ENCODE peak calls at places on chromosomes 4 and X, in eight cellular contexts. One of them, this sample, is unnamed.

GRCh38 chr4:98474408-98474844 is 184.0 kb downstream of the TSPAN5 start:
- DNase-seq in activated CD8-positive, alpha-beta memory T cell treated with anti-CD3 and anti-CD28 coated beads for 4 hours: no peak
- DNase-seq in fibroblast of mammary gland: peak; percentile 89
- DNase-seq in WTC11: no peak
- DNase-seq in posterior cingulate gyrus: no peak
- DNase-seq in smooth muscle cell of the brain vasculature: no peak
- DNase-seq in LoVo: no peak
- DNase-seq in fibroblast of the aortic adventitia: peak; percentile 76
- DNase-seq in this sample: no peak

GRCh38 chr4:123709336-123709735 is 312.7 kb downstream of the SPRY1 start:
- DNase-seq in smooth muscle cell of the brain vasculature: no peak
- DNase-seq in fibroblast of mammary gland: peak; percentile 7
- DNase-seq in WTC11: no peak
- DNase-seq in LoVo: peak; percentile 87
- DNase-seq in activated CD8-positive, alpha-beta memory T cell treated with anti-CD3 and anti-CD28 coated beads for 4 hours: no peak
- DNase-seq in posterior cingulate gyrus: no peak
- DNase-seq in fibroblast of the aortic adventitia: no peak
- DNase-seq in this sample: no peak

GRCh38 chr4:105845559-105845958 is 49.7 kb upstream of the NPNT start:
- DNase-seq in posterior cingulate gyrus: no peak
- DNase-seq in WTC11: no peak
- DNase-seq in fibroblast of mammary gland: no peak
- DNase-seq in LoVo: no peak
- DNase-seq in activated CD8-positive, alpha-beta memory T cell treated with anti-CD3 and anti-CD28 coated beads for 4 hours: no peak
- DNase-seq in fibroblast of the aortic adventitia: no peak
- DNase-seq in smooth muscle cell of the brain vasculature: no peak
- DNase-seq in this sample: no peak

GRCh38 chr4:41873380-41874295 is 61.6 kb upstream of the TMEM33 start:
- DNase-seq in activated CD8-positive, alpha-beta memory T cell treated with anti-CD3 and anti-CD28 coated beads for 4 hours: no peak
- DNase-seq in LoVo: no peak
- DNase-seq in fibroblast of the aortic adventitia: no peak
- DNase-seq in fibroblast of mammary gland: no peak
- DNase-seq in WTC11: peak; percentile 57
- DNase-seq in smooth muscle cell of the brain vasculature: no peak
- DNase-seq in posterior cingulate gyrus: no peak
- DNase-seq in this sample: no peak

GRCh38 chr4:68021185-68021584 is 57.9 kb upstream of the TMPRSS11A start:
- DNase-seq in fibroblast of the aortic adventitia: peak; percentile 5
- DNase-seq in posterior cingulate gyrus: no peak
- DNase-seq in fibroblast of mammary gland: peak; percentile 36
- DNase-seq in WTC11: no peak
- DNase-seq in smooth muscle cell of the brain vasculature: no peak
- DNase-seq in activated CD8-positive, alpha-beta memory T cell treated with anti-CD3 and anti-CD28 coated beads for 4 hours: no peak
- DNase-seq in LoVo: no peak
- DNase-seq in this sample: no peak

GRCh38 chrX:135522878-135523693 is 2.6 kb downstream of the INTS6L start:
- DNase-seq in LoVo: no peak
- DNase-seq in posterior cingulate gyrus: no peak
- DNase-seq in fibroblast of mammary gland: no peak
- DNase-seq in fibroblast of the aortic adventitia: peak; percentile 2
- DNase-seq in smooth muscle cell of the brain vasculature: no peak
- DNase-seq in WTC11: no peak
- DNase-seq in activated CD8-positive, alpha-beta memory T cell treated with anti-CD3 and anti-CD28 coated beads for 4 hours: no peak
- DNase-seq in this sample: no peak

GRCh38 chrX:130144509-130144908 is 21.1 kb downstream of the AIFM1 start:
- DNase-seq in fibroblast of the aortic adventitia: peak; percentile 65
- DNase-seq in smooth muscle cell of the brain vasculature: no peak
- DNase-seq in activated CD8-positive, alpha-beta memory T cell treated with anti-CD3 and anti-CD28 coated beads for 4 hours: no peak
- DNase-seq in WTC11: no peak
- DNase-seq in posterior cingulate gyrus: no peak
- DNase-seq in LoVo: no peak
- DNase-seq in fibroblast of mammary gland: peak; percentile 58
- DNase-seq in this sample: no peak

GRCh38 chr4:169256856-169257756 is 13.7 kb downstream of the SH3RF1 start:
- DNase-seq in posterior cingulate gyrus: no peak
- DNase-seq in fibroblast of mammary gland: no peak
- DNase-seq in fibroblast of the aortic adventitia: no peak
- DNase-seq in LoVo: no peak
- DNase-seq in activated CD8-positive, alpha-beta memory T cell treated with anti-CD3 and anti-CD28 coated beads for 4 hours: no peak
- DNase-seq in WTC11: no peak
- DNase-seq in smooth muscle cell of the brain vasculature: no peak
- DNase-seq in this sample: no peak

GRCh38 chrX:154333837-154334271 is 38.3 kb downstream of the TKTL1 start:
- DNase-seq in fibroblast of mammary gland: no peak
- DNase-seq in smooth muscle cell of the brain vasculature: no peak
- DNase-seq in WTC11: no peak
- DNase-seq in LoVo: no peak
- DNase-seq in activated CD8-positive, alpha-beta memory T cell treated with anti-CD3 and anti-CD28 coated beads for 4 hours: no peak
- DNase-seq in posterior cingulate gyrus: no peak
- DNase-seq in fibroblast of the aortic adventitia: no peak
- DNase-seq in this sample: peak; percentile 69

GRCh38 chrX:18748499-18748898 is 41.1 kb downstream of the PPEF1 start:
- DNase-seq in smooth muscle cell of the brain vasculature: no peak
- DNase-seq in fibroblast of mammary gland: no peak
- DNase-seq in WTC11: no peak
- DNase-seq in fibroblast of the aortic adventitia: no peak
- DNase-seq in activated CD8-positive, alpha-beta memory T cell treated with anti-CD3 and anti-CD28 coated beads for 4 hours: no peak
- DNase-seq in LoVo: no peak
- DNase-seq in posterior cingulate gyrus: no peak
- DNase-seq in this sample: no peak

GRCh38 chr4:189124149-189124758 is 816.4 kb upstream of the FRG1 start:
- DNase-seq in posterior cingulate gyrus: peak; percentile 78
- DNase-seq in fibroblast of the aortic adventitia: no peak
- DNase-seq in fibroblast of mammary gland: peak; percentile 65
- DNase-seq in activated CD8-positive, alpha-beta memory T cell treated with anti-CD3 and anti-CD28 coated beads for 4 hours: no peak
- DNase-seq in WTC11: peak; percentile 56
- DNase-seq in LoVo: no peak
- DNase-seq in smooth muscle cell of the brain vasculature: peak; percentile 36
- DNase-seq in this sample: no peak

GRCh38 chr4:126888968-126889367 is 743.8 kb upstream of the INTU start:
- DNase-seq in posterior cingulate gyrus: no peak
- DNase-seq in WTC11: no peak
- DNase-seq in fibroblast of the aortic adventitia: peak; percentile 51
- DNase-seq in smooth muscle cell of the brain vasculature: no peak
- DNase-seq in LoVo: no peak
- DNase-seq in activated CD8-positive, alpha-beta memory T cell treated with anti-CD3 and anti-CD28 coated beads for 4 hours: no peak
- DNase-seq in fibroblast of mammary gland: peak; percentile 71
- DNase-seq in this sample: no peak

GRCh38 chr4:39970559-39971270 is 7.0 kb downstream of the PDS5A start:
- DNase-seq in LoVo: peak; percentile 29
- DNase-seq in fibroblast of mammary gland: no peak
- DNase-seq in fibroblast of the aortic adventitia: no peak
- DNase-seq in posterior cingulate gyrus: no peak
- DNase-seq in activated CD8-positive, alpha-beta memory T cell treated with anti-CD3 and anti-CD28 coated beads for 4 hours: no peak
- DNase-seq in smooth muscle cell of the brain vasculature: no peak
- DNase-seq in WTC11: peak; percentile 17
- DNase-seq in this sample: peak; percentile 77

GRCh38 chr4:128660361-128660964 is 149.0 kb upstream of the JADE1 start:
- DNase-seq in posterior cingulate gyrus: no peak
- DNase-seq in activated CD8-positive, alpha-beta memory T cell treated with anti-CD3 and anti-CD28 coated beads for 4 hours: no peak
- DNase-seq in fibroblast of mammary gland: peak; percentile 84
- DNase-seq in fibroblast of the aortic adventitia: peak; percentile 95
- DNase-seq in smooth muscle cell of the brain vasculature: no peak
- DNase-seq in LoVo: no peak
- DNase-seq in WTC11: no peak
- DNase-seq in this sample: no peak

GRCh38 chr4:178165909-178166308 is 723.7 kb upstream of the AGA start:
- DNase-seq in WTC11: no peak
- DNase-seq in posterior cingulate gyrus: no peak
- DNase-seq in activated CD8-positive, alpha-beta memory T cell treated with anti-CD3 and anti-CD28 coated beads for 4 hours: no peak
- DNase-seq in LoVo: no peak
- DNase-seq in fibroblast of the aortic adventitia: no peak
- DNase-seq in smooth muscle cell of the brain vasculature: no peak
- DNase-seq in fibroblast of mammary gland: no peak
- DNase-seq in this sample: no peak

GRCh38 chr4:140088317-140088967 is 65.5 kb downstream of the MAML3 start:
- DNase-seq in posterior cingulate gyrus: no peak
- DNase-seq in fibroblast of mammary gland: no peak
- DNase-seq in activated CD8-positive, alpha-beta memory T cell treated with anti-CD3 and anti-CD28 coated beads for 4 hours: no peak
- DNase-seq in smooth muscle cell of the brain vasculature: no peak
- DNase-seq in LoVo: no peak
- DNase-seq in fibroblast of the aortic adventitia: peak; percentile 45
- DNase-seq in WTC11: no peak
- DNase-seq in this sample: no peak

GRCh38 chr4:172686021-172686420 is 482.6 kb upstream of the GALNT7 start:
- DNase-seq in activated CD8-positive, alpha-beta memory T cell treated with anti-CD3 and anti-CD28 coated beads for 4 hours: no peak
- DNase-seq in fibroblast of mammary gland: no peak
- DNase-seq in WTC11: no peak
- DNase-seq in fibroblast of the aortic adventitia: no peak
- DNase-seq in smooth muscle cell of the brain vasculature: no peak
- DNase-seq in posterior cingulate gyrus: no peak
- DNase-seq in LoVo: no peak
- DNase-seq in this sample: no peak

GRCh38 chr4:109022941-109023340 is 260.1 kb upstream of the ETNPPL start:
- DNase-seq in fibroblast of mammary gland: no peak
- DNase-seq in LoVo: no peak
- DNase-seq in fibroblast of the aortic adventitia: no peak
- DNase-seq in smooth muscle cell of the brain vasculature: no peak
- DNase-seq in posterior cingulate gyrus: no peak
- DNase-seq in activated CD8-positive, alpha-beta memory T cell treated with anti-CD3 and anti-CD28 coated beads for 4 hours: no peak
- DNase-seq in WTC11: no peak
- DNase-seq in this sample: no peak

GRCh38 chrX:70262952-70263567 is 3.1 kb upstream of the P2RY4 start:
- DNase-seq in posterior cingulate gyrus: no peak
- DNase-seq in fibroblast of mammary gland: peak; percentile 43
- DNase-seq in fibroblast of the aortic adventitia: peak; percentile 40
- DNase-seq in smooth muscle cell of the brain vasculature: no peak
- DNase-seq in LoVo: peak; percentile 26
- DNase-seq in activated CD8-positive, alpha-beta memory T cell treated with anti-CD3 and anti-CD28 coated beads for 4 hours: no peak
- DNase-seq in WTC11: peak; percentile 74
- DNase-seq in this sample: peak; percentile 28

GRCh38 chr4:75584067-75584466 is 28.2 kb downstream of the ODAPH start:
- DNase-seq in smooth muscle cell of the brain vasculature: no peak
- DNase-seq in activated CD8-positive, alpha-beta memory T cell treated with anti-CD3 and anti-CD28 coated beads for 4 hours: no peak
- DNase-seq in LoVo: no peak
- DNase-seq in fibroblast of the aortic adventitia: no peak
- DNase-seq in WTC11: no peak
- DNase-seq in fibroblast of mammary gland: no peak
- DNase-seq in posterior cingulate gyrus: no peak
- DNase-seq in this sample: no peak

GRCh38 chr4:139530833-139531427 is 25.1 kb downstream of the SETD7 start:
- DNase-seq in activated CD8-positive, alpha-beta memory T cell treated with anti-CD3 and anti-CD28 coated beads for 4 hours: peak; percentile 38
- DNase-seq in smooth muscle cell of the brain vasculature: no peak
- DNase-seq in fibroblast of mammary gland: peak; percentile 41
- DNase-seq in WTC11: peak; percentile 76
- DNase-seq in fibroblast of the aortic adventitia: peak; percentile 41
- DNase-seq in posterior cingulate gyrus: no peak
- DNase-seq in LoVo: peak; percentile 24
- DNase-seq in this sample: peak; percentile 51